ENCODE peak calls at places on chromosomes 16 and 17, in six cellular contexts. One of them, this sample, is unnamed.

GRCh38 chr16:48641770-48642169 is 31.8 kb upstream of the N4BP1 start:
- DNase-seq in A172: no peak
- DNase-seq in activated CD8-positive, alpha-beta memory T cell treated with anti-CD3 and anti-CD28 coated beads for 4 hours: no peak
- DNase-seq in HuH-7: no peak
- DNase-seq in progenitor cell of endocrine pancreas: no peak
- DNase-seq in posterior vena cava: no peak
- DNase-seq in this sample: no peak

GRCh38 chr16:77700846-77701245 is 21.5 kb upstream of the NUDT7 start:
- DNase-seq in A172: no peak
- DNase-seq in HuH-7: no peak
- DNase-seq in progenitor cell of endocrine pancreas: no peak
- DNase-seq in activated CD8-positive, alpha-beta memory T cell treated with anti-CD3 and anti-CD28 coated beads for 4 hours: no peak
- DNase-seq in posterior vena cava: no peak
- DNase-seq in this sample: no peak

GRCh38 chr17:45218895-45219661 is 2.6 kb upstream of the FMNL1 start:
- DNase-seq in activated CD8-positive, alpha-beta memory T cell treated with anti-CD3 and anti-CD28 coated beads for 4 hours: peak
- DNase-seq in HuH-7: peak
- DNase-seq in A172: peak
- DNase-seq in posterior vena cava: peak
- DNase-seq in progenitor cell of endocrine pancreas: peak
- DNase-seq in this sample: peak

GRCh38 chr17:50787106-50787505 is 19.8 kb upstream of the ANKRD40CL start:
- DNase-seq in posterior vena cava: no peak
- DNase-seq in activated CD8-positive, alpha-beta memory T cell treated with anti-CD3 and anti-CD28 coated beads for 4 hours: no peak
- DNase-seq in A172: no peak
- DNase-seq in progenitor cell of endocrine pancreas: no peak
- DNase-seq in HuH-7: no peak
- DNase-seq in this sample: peak

GRCh38 chr17:80029235-80029974 is 6.3 kb downstream of the TBC1D16 start:
- DNase-seq in posterior vena cava: peak
- DNase-seq in A172: peak
- DNase-seq in HuH-7: peak
- DNase-seq in activated CD8-positive, alpha-beta memory T cell treated with anti-CD3 and anti-CD28 coated beads for 4 hours: no peak
- DNase-seq in progenitor cell of endocrine pancreas: no peak
- DNase-seq in this sample: peak

GRCh38 chr16:14427371-14427948 is 202.6 kb downstream of the PARN start:
- DNase-seq in activated CD8-positive, alpha-beta memory T cell treated with anti-CD3 and anti-CD28 coated beads for 4 hours: no peak
- DNase-seq in A172: peak
- DNase-seq in HuH-7: no peak
- DNase-seq in posterior vena cava: no peak
- DNase-seq in progenitor cell of endocrine pancreas: no peak
- DNase-seq in this sample: no peak

GRCh38 chr17:17677299-17678040 is 3.8 kb upstream of the RAI1 start:
- DNase-seq in A172: no peak
- DNase-seq in HuH-7: no peak
- DNase-seq in progenitor cell of endocrine pancreas: no peak
- DNase-seq in activated CD8-positive, alpha-beta memory T cell treated with anti-CD3 and anti-CD28 coated beads for 4 hours: no peak
- DNase-seq in posterior vena cava: no peak
- DNase-seq in this sample: no peak

GRCh38 chr16:35391328-35391727 is 1931.9 kb downstream of the TP53TG3F start:
- DNase-seq in A172: peak
- DNase-seq in posterior vena cava: no peak
- DNase-seq in HuH-7: no peak
- DNase-seq in progenitor cell of endocrine pancreas: no peak
- DNase-seq in activated CD8-positive, alpha-beta memory T cell treated with anti-CD3 and anti-CD28 coated beads for 4 hours: no peak
- DNase-seq in this sample: peak

GRCh38 chr17:66702106-66702936 is 132.6 kb upstream of the CACNG5 start:
- DNase-seq in progenitor cell of endocrine pancreas: no peak
- DNase-seq in posterior vena cava: no peak
- DNase-seq in activated CD8-positive, alpha-beta memory T cell treated with anti-CD3 and anti-CD28 coated beads for 4 hours: no peak
- DNase-seq in A172: no peak
- DNase-seq in HuH-7: no peak
- DNase-seq in this sample: no peak

This sample was measured in T47D.